ENCODE peak calls at places on chromosomes 12 and 14, in nine cellular contexts. A is endothelial cell of umbilical vein, G is MM.1S, F is GM23248, R is fibroblast of lung, C is GM12878, Y is PC-3, W is hepatocyte, L is HCT116. S is an unnamed sample.

GRCh38 chr12:78888583-78888982 is 24.0 kb downstream of the SYT1 start:
- DNase-seq in W (no peak), R (no peak), A (no peak), Y (no peak), F (no peak), L (peak), G (peak), C (peak), S (no peak)

GRCh38 chr14:52948039-52948438 is 2.8 kb downstream of the FERMT2 start:
- DNase-seq in A (no peak), R (no peak), F (no peak), W (no peak), C (no peak), L (no peak), Y (no peak), G (no peak), S (peak)

GRCh38 chr12:67161322-67161918 is 107.7 kb upstream of the CAND1 start:
- DNase-seq in A (peak), R (peak), G (peak), F (peak), Y (peak), L (no peak), W (peak), C (no peak), S (peak)

GRCh38 chr14:27145170-27145569 is 547.3 kb upstream of the NOVA1 start:
- DNase-seq in W (no peak), R (no peak), C (no peak), A (no peak), F (no peak), Y (no peak), L (no peak), G (no peak), S (no peak)

GRCh38 chr14:51304428-51304827 is 64.4 kb downstream of the TMX1 start:
- DNase-seq in W (no peak), G (no peak), R (peak), A (no peak), Y (no peak), C (no peak), L (no peak), F (peak), S (peak)

GRCh38 chr14:87049886-87050820 is 942.8 kb downstream of the GALC start:
- DNase-seq in R (peak), W (peak), L (no peak), G (peak), Y (peak), C (no peak), A (no peak), F (peak), S (peak)

GRCh38 chr14:32137883-32138282 is 60.8 kb downstream of the ARHGAP5 start:
- DNase-seq in W (no peak), R (no peak), G (no peak), L (no peak), Y (no peak), C (no peak), F (no peak), A (no peak), S (no peak)

GRCh38 chr14:73753043-73753886 is 39.1 kb upstream of the PNMA1 start:
- DNase-seq in F (peak), A (peak), W (peak), L (no peak), Y (no peak), G (no peak), C (no peak), R (no peak), S (no peak)

GRCh38 chr14:93976477-93977057 is at the start of gene ASB2:
- DNase-seq in A (no peak), F (no peak), Y (no peak), R (peak), G (peak), L (no peak), C (no peak), W (no peak), S (no peak)

GRCh38 chr14:65361920-65362319 is 50.6 kb upstream of the FUT8 start:
- DNase-seq in R (peak), L (no peak), F (peak), G (no peak), C (no peak), A (no peak), Y (peak), W (no peak), S (peak)

GRCh38 chr14:97077253-97077653 is 280.1 kb downstream of the VRK1 start:
- DNase-seq in Y (peak), W (peak), A (no peak), L (peak), G (no peak), C (peak), F (peak), R (no peak), S (peak)

GRCh38 chr12:52221912-52222457 is 11.1 kb upstream of the KRT7 start:
- DNase-seq in C (no peak), F (peak), G (peak), W (peak), Y (peak), A (peak), L (peak), R (no peak), S (peak)

GRCh38 chr14:92470215-92470614 is 43.4 kb upstream of the RIN3 start:
- DNase-seq in G (no peak), R (peak), A (no peak), C (no peak), L (no peak), F (peak), W (no peak), Y (peak), S (peak)

GRCh38 chr14:99838555-99839193 is 45.5 kb downstream of the EML1 start:
- DNase-seq in L (no peak), C (no peak), A (no peak), G (no peak), Y (peak), R (peak), W (peak), F (no peak), S (no peak)

GRCh38 chr12:109727746-109728726 is 14.4 kb downstream of the FAM222A start:
- DNase-seq in C (no peak), A (no peak), L (no peak), G (no peak), W (no peak), F (no peak), R (no peak), Y (no peak), S (no peak)

GRCh38 chr12:101856030-101856429 is 21.4 kb upstream of the DRAM1 start:
- DNase-seq in W (no peak), C (no peak), G (no peak), A (no peak), L (no peak), Y (no peak), R (no peak), F (no peak), S (no peak)

GRCh38 chr14:75986439-75986765 is 839 bp downstream of the IFT43 start:
- DNase-seq in A (peak), W (no peak), L (no peak), C (no peak), R (no peak), F (no peak), Y (no peak), G (no peak), S (no peak)

GRCh38 chr12:52870361-52871290 is 21.8 kb upstream of the KRT78 start:
- DNase-seq in G (peak), L (no peak), Y (peak), W (peak), R (peak), A (peak), C (no peak), F (peak), S (peak)

GRCh38 chr14:93073833-93074769 is 41.6 kb downstream of the ITPK1 start:
- DNase-seq in Y (no peak), F (peak), W (no peak), G (no peak), C (no peak), L (no peak), R (peak), A (peak), S (peak)

GRCh38 chr12:69999561-69999960 is 174.5 kb downstream of the MYRFL start:
- DNase-seq in F (no peak), L (no peak), C (no peak), A (no peak), Y (no peak), W (no peak), R (no peak), G (peak), S (no peak)

GRCh38 chr14:101705733-101706508 is 55.6 kb upstream of the PPP2R5C start:
- DNase-seq in F (peak), R (peak), Y (peak), A (no peak), G (peak), W (peak), L (no peak), C (no peak), S (no peak)

GRCh38 chr14:22594156-22594716 is 3.9 kb upstream of the ABHD4 start:
- DNase-seq in C (no peak), Y (no peak), G (no peak), A (no peak), L (no peak), W (no peak), F (no peak), R (peak), S (no peak)

GRCh38 chr14:90534091-90534837 is 137.4 kb downstream of the CALM1 start:
- DNase-seq in R (no peak), C (no peak), A (no peak), Y (no peak), L (no peak), F (peak), W (no peak), G (no peak), S (no peak)

GRCh38 chr12:125185311-125185739 is 120.1 kb downstream of the AACS start:
- DNase-seq in L (no peak), Y (no peak), A (no peak), R (no peak), W (peak), F (no peak), C (no peak), G (no peak), S (no peak)

GRCh38 chr12:122079038-122079531 is 529 bp downstream of the MLXIP start:
- DNase-seq in L (no peak), R (no peak), A (peak), F (peak), C (no peak), W (peak), G (peak), Y (peak), S (peak)
- TF ChIP-seq EZH2 in L (no peak), R (no peak), A (no peak), F (no peak), C (no peak), W (no peak), G (no peak), Y (no peak), S (no peak)

DNA sequence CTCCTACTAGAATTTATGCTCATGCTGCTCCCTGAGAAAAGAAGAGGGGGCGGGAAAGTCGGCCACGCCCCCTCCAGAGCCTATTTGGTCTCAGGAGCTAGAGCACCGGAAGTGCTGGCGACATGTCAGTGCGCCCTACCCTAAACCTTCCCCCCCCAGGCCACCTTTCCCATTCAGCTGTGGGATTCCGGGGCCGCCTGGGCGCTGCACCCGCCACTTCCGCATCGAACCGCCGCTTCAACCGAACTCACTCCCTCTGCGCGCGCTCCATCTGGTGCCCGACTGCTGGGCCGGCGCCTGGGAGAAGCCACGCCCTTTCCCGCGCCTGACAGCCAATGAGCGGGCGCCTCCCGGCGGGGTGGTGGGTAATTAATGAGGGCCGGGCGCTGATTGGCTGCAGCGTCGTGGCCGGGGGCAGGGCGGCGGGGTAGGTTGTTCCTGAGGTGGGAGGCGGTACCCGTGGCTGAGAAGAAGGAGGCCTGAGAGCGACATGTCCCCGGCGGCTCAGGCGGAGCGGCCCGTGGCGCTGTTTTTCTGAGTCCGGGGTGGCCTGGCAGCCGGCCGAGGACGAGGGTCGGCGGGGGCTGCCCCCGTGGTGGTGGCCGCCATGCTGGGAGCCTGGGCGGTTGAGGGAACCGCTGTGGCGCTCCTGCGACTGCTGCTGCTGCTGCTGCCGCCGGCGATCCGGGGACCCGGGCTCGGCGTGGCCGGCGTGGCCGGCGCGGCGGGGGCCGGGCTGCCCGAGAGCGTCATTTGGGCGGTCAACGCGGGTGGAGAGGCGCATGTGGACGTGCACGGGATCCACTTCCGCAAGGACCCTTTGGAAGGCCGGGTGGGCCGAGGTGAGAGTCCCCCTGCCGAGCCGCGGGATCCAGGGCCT is at the start of gene MLEC:
- DNase-seq in C (peak), L (peak), G (peak), A (peak), F (peak), Y (peak), W (peak), R (peak), S (peak)
- TF ChIP-seq EZH2 in C (no peak), L (no peak), G (no peak), A (no peak), F (no peak), Y (no peak), W (no peak), R (no peak), S (no peak)

DNA sequence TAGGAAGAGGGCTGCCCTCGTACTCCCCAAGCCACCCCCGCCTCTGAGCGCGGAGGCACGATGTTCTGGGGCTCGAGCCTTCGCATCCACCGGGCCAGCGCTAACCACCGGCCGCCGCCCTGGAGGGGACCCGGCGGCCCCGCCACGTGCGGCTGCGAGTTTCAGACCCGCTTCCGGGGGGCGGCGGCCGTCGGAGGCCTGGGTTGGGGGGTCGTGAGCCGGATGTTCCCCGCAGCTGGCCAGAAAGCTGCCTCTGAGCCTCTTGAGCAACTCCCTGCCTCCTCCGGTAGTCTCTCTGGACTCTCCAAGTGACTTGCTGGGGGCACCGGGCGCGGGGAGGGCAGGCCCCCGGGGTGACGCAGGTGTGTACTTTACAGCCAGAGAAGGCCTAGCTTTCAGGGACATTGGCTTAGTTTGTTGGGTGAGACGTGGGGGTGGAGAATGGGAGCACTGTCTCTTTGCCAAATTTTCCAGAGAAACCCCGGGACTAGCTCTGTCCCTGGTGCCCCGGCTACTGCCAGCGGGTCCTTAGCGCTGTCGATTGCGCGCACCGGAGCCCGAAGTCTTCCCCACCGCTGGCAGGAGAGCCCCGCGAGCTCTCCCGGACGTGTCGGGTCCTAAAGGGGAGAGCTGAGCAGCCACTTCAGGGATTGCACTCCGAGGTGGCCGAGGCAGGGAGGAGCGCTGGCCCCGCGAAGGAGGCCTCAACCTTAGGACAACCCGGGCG is 15.6 kb downstream of the OTX2 start:
- DNase-seq in C (no peak), G (no peak), A (no peak), W (peak), F (no peak), L (no peak), R (no peak), Y (no peak), S (no peak)
- TF ChIP-seq EZH2 in C (no peak), G (no peak), A (peak), W (peak), F (no peak), L (no peak), R (no peak), Y (no peak), S (peak)

GRCh38 chr14:35123388-35123703 is 994 bp downstream of the PRORP start:
- DNase-seq in F (peak), W (no peak), L (no peak), Y (no peak), R (no peak), G (no peak), C (no peak), A (no peak), S (no peak)

GRCh38 chr14:35121026-35121886 is 534 bp downstream of the PPP2R3C start:
- DNase-seq in L (no peak), W (peak), R (peak), A (no peak), G (no peak), F (peak), Y (no peak), C (no peak), S (no peak)

GRCh38 chr14:35124127-35124526 is 1.8 kb downstream of the PRORP start:
- DNase-seq in F (no peak), W (peak), C (no peak), R (no peak), Y (no peak), A (no peak), G (no peak), L (no peak), S (no peak)

GRCh38 chr14:35122696-35123387 is 490 bp downstream of the PRORP start:
- DNase-seq in R (peak), C (no peak), A (peak), Y (peak), F (peak), G (peak), L (no peak), W (peak), S (peak)

DNA sequence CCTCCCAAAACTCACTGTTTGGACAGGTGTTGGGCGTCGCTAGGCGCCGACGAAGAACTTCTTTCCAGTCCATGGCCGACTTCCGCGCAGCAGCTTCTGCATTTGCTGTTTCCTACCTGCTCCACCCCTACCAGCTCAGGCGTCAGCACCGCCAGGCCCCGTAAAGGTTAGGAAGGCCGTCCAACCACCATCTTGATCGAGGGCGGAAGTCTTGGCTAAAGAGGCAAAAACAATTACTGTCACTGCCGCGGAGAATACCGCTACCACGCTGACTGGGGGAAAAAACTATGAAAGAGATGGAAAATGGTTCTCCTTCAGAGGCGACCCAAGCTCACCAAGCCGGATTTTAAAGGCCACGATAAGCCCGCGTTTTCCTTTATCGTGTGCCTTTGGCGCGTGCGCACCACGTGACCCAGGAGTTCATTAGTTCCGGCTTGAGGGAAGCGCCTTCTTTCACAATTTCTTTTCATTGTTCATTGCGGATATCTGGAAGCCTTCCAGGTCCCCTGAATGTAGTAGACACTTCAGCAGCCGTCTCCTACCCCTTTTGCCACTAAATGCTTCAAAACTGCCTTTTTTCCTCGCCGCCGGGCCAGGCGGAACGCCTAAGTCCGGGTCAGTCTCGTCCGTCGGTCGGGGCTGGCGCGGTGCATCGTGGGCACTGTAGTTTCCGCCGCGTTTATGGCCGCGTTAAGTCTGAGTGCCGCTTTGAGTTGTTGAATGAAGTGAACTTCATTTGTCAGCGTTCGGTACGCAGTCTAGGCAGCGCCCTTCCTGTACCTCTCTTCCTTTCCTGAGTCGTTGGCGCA is at the start of the genes PPP2R3C and PRORP:
- DNase-seq in C (peak), R (peak), F (peak), A (peak), W (peak), Y (peak), G (peak), L (peak), S (peak)
- TF ChIP-seq EZH2 in C (no peak), R (no peak), F (no peak), A (no peak), W (no peak), Y (no peak), G (no peak), L (no peak), S (no peak)

GRCh38 chr12:72273499-72273837 is 1.3 kb downstream of the TRHDE start:
- DNase-seq in C (no peak), R (no peak), F (no peak), L (no peak), A (no peak), W (no peak), G (no peak), Y (peak), S (no peak)
- TF ChIP-seq EZH2 in C (no peak), R (peak), F (no peak), L (no peak), A (peak), W (peak), G (no peak), Y (no peak), S (no peak)

GRCh38 chr12:49342914-49343731 is 3.6 kb upstream of the DNAJC22 start:
- DNase-seq in Y (no peak), C (no peak), A (no peak), W (peak), F (peak), L (no peak), R (no peak), G (no peak), S (no peak)
- TF ChIP-seq EZH2 in Y (no peak), C (no peak), A (peak), W (no peak), F (no peak), L (no peak), R (no peak), G (no peak), S (peak)

GRCh38 chr14:104550849-104551728 is 28.5 kb upstream of the C14orf180 start:
- DNase-seq in A (no peak), F (no peak), C (no peak), G (no peak), W (no peak), Y (peak), R (no peak), L (no peak), S (no peak)
- TF ChIP-seq EZH2 in A (no peak), F (no peak), C (no peak), G (no peak), W (no peak), Y (no peak), R (no peak), L (no peak), S (no peak)

S was measured in mammary epithelial cell.